ENCODE peak calls at places on chromosomes 12 and 14, in six cellular contexts. One of them, this sample, is unnamed.
A peak's percentile ranks its signal among the peaks of the same experiment; 100 is the strongest.

GRCh38 chr12:12533238-12533829 is 29.3 kb downstream of the DUSP16 start:
- DNase-seq in foreskin fibroblast: no peak
- DNase-seq in lower leg skin: peak; percentile 21
- DNase-seq in astrocyte of the spinal cord: peak; percentile 9
- DNase-seq in GM20000: no peak
- DNase-seq in Calu3: peak; percentile 46
- DNase-seq in this sample: no peak

GRCh38 chr12:3534511-3534910 is 43.5 kb downstream of the PRMT8 start:
- DNase-seq in foreskin fibroblast: no peak
- DNase-seq in lower leg skin: no peak
- DNase-seq in astrocyte of the spinal cord: no peak
- DNase-seq in GM20000: no peak
- DNase-seq in Calu3: no peak
- DNase-seq in this sample: peak; percentile 53

GRCh38 chr12:111788178-111788654 is 21.5 kb downstream of the ALDH2 start:
- DNase-seq in foreskin fibroblast: peak; percentile 64
- DNase-seq in lower leg skin: no peak
- DNase-seq in astrocyte of the spinal cord: no peak
- DNase-seq in GM20000: peak; percentile 57
- DNase-seq in Calu3: peak; percentile 52
- DNase-seq in this sample: no peak

GRCh38 chr12:54385251-54385914 is 850 bp upstream of the ZNF385A start:
- DNase-seq in foreskin fibroblast: no peak
- DNase-seq in lower leg skin: no peak
- DNase-seq in astrocyte of the spinal cord: no peak
- DNase-seq in GM20000: peak; percentile 69
- DNase-seq in Calu3: no peak
- DNase-seq in this sample: no peak

GRCh38 chr12:113077859-113078256 is 21.3 kb downstream of the DTX1 start:
- DNase-seq in foreskin fibroblast: no peak
- DNase-seq in lower leg skin: no peak
- DNase-seq in astrocyte of the spinal cord: no peak
- DNase-seq in GM20000: no peak
- DNase-seq in Calu3: no peak
- DNase-seq in this sample: no peak

GRCh38 chr12:113170926-113171325 is 14.4 kb downstream of the DDX54 start:
- DNase-seq in foreskin fibroblast: no peak
- DNase-seq in lower leg skin: no peak
- DNase-seq in astrocyte of the spinal cord: no peak
- DNase-seq in GM20000: no peak
- DNase-seq in Calu3: no peak
- DNase-seq in this sample: no peak

GRCh38 chr14:54881761-54882401 is 20.7 kb downstream of the GCH1 start:
- DNase-seq in foreskin fibroblast: peak; percentile 61
- DNase-seq in lower leg skin: no peak
- DNase-seq in astrocyte of the spinal cord: peak; percentile 35
- DNase-seq in GM20000: peak; percentile 32
- DNase-seq in Calu3: no peak
- DNase-seq in this sample: no peak

GRCh38 chr12:104669057-104669770 is 212.5 kb downstream of the CHST11 start:
- DNase-seq in foreskin fibroblast: peak; percentile 56
- DNase-seq in lower leg skin: no peak
- DNase-seq in astrocyte of the spinal cord: peak; percentile 37
- DNase-seq in GM20000: no peak
- DNase-seq in Calu3: no peak
- DNase-seq in this sample: no peak

GRCh38 chr14:59262717-59263469 is 74.4 kb downstream of the DAAM1 start:
- DNase-seq in foreskin fibroblast: no peak
- DNase-seq in lower leg skin: no peak
- DNase-seq in astrocyte of the spinal cord: no peak
- DNase-seq in GM20000: no peak
- DNase-seq in Calu3: no peak
- DNase-seq in this sample: no peak

GRCh38 chr12:55499810-55500252 is 7.7 kb downstream of the OR6C68 start:
- DNase-seq in foreskin fibroblast: no peak
- DNase-seq in lower leg skin: no peak
- DNase-seq in astrocyte of the spinal cord: no peak
- DNase-seq in GM20000: no peak
- DNase-seq in Calu3: no peak
- DNase-seq in this sample: no peak

GRCh38 chr12:7483343-7483742 is 20.2 kb downstream of the CD163 start:
- DNase-seq in foreskin fibroblast: no peak
- DNase-seq in lower leg skin: no peak
- DNase-seq in astrocyte of the spinal cord: no peak
- DNase-seq in GM20000: no peak
- DNase-seq in Calu3: no peak
- DNase-seq in this sample: no peak

DNA sequence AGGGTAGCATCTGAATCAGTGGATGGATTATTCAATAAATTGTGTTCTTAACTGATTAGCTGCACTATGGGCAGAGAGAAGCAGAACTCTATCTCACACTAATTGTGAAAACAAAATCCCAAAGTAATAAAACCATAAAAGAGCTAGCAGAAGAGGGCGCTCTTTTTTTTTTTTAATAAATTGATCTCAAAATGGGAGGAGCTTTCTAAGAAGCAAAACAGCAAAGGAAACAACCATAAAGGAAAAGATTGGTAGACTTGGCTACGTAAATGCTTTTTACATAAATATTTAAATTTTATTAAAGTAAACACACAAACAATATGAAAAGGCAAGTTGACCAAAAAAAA is 1.5 kb upstream of the TM7SF3 start:
- DNase-seq in foreskin fibroblast: peak; percentile 56
- DNase-seq in lower leg skin: no peak
- DNase-seq in astrocyte of the spinal cord: peak; percentile 66
- DNase-seq in GM20000: peak; percentile 47
- DNase-seq in Calu3: no peak
- DNase-seq in this sample: no peak
- TF ChIP-seq CTCF in foreskin fibroblast: peak; percentile 16
- TF ChIP-seq CTCF in lower leg skin: no peak
- TF ChIP-seq CTCF in astrocyte of the spinal cord: peak; percentile 23
- TF ChIP-seq CTCF in GM20000: peak; percentile 17
- TF ChIP-seq CTCF in Calu3: peak; percentile 39
- TF ChIP-seq CTCF in this sample: peak; percentile 60

DNA sequence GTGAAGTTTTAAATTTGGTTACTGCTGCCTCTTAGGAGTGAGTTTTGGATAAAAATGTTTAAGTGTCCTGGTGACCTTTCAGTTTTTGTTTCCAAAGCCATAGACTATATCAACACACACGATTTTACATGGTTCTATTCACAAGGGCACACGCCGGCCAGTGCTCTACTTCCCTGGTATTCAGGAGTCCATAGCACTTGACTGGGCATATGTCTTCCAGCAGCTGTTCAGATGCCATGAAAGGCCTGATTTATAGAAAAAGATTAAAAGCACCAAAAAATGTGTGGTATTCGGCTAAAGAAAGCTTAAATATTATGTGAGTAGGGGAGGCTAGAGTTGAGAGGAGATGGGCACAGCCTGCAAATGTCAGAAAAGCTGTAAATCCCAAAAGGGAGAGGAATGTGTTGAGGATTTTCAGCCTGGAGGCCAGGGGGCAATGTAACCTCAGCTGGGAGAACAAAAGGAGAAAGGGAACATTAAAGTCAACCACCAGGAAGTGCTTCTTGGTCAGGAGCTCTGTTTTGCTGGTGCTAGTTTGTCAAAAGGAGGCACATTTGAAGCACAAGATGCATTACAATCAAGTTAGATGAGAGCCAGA is 478.4 kb downstream of the RAD51B start:
- DNase-seq in foreskin fibroblast: peak; percentile 52
- DNase-seq in lower leg skin: no peak
- DNase-seq in astrocyte of the spinal cord: peak; percentile 54
- DNase-seq in GM20000: no peak
- DNase-seq in Calu3: peak; percentile 17
- DNase-seq in this sample: no peak
- TF ChIP-seq CTCF in foreskin fibroblast: peak; percentile 32
- TF ChIP-seq CTCF in lower leg skin: no peak
- TF ChIP-seq CTCF in astrocyte of the spinal cord: peak; percentile 39
- TF ChIP-seq CTCF in GM20000: no peak
- TF ChIP-seq CTCF in Calu3: no peak
- TF ChIP-seq CTCF in this sample: peak; percentile 49

GRCh38 chr14:105484997-105485393 is 1.7 kb upstream of the CRIP1 start:
- DNase-seq in foreskin fibroblast: no peak
- DNase-seq in lower leg skin: no peak
- DNase-seq in astrocyte of the spinal cord: no peak
- DNase-seq in GM20000: no peak
- DNase-seq in Calu3: no peak
- DNase-seq in this sample: no peak

GRCh38 chr14:105484069-105484996 is 2.4 kb upstream of the CRIP1 start:
- DNase-seq in foreskin fibroblast: no peak
- DNase-seq in lower leg skin: peak; percentile 32
- DNase-seq in astrocyte of the spinal cord: no peak
- DNase-seq in GM20000: no peak
- DNase-seq in Calu3: no peak
- DNase-seq in this sample: no peak

GRCh38 chr14:105486333-105486973 is at the start of gene CRIP1:
- DNase-seq in foreskin fibroblast: no peak
- DNase-seq in lower leg skin: peak; percentile 28
- DNase-seq in astrocyte of the spinal cord: no peak
- DNase-seq in GM20000: peak; percentile 63
- DNase-seq in Calu3: no peak
- DNase-seq in this sample: no peak

GRCh38 chr14:105486974-105487448 is 325 bp downstream of the CRIP1 start:
- DNase-seq in foreskin fibroblast: no peak
- DNase-seq in lower leg skin: no peak
- DNase-seq in astrocyte of the spinal cord: no peak
- DNase-seq in GM20000: no peak
- DNase-seq in Calu3: no peak
- DNase-seq in this sample: no peak

DNA sequence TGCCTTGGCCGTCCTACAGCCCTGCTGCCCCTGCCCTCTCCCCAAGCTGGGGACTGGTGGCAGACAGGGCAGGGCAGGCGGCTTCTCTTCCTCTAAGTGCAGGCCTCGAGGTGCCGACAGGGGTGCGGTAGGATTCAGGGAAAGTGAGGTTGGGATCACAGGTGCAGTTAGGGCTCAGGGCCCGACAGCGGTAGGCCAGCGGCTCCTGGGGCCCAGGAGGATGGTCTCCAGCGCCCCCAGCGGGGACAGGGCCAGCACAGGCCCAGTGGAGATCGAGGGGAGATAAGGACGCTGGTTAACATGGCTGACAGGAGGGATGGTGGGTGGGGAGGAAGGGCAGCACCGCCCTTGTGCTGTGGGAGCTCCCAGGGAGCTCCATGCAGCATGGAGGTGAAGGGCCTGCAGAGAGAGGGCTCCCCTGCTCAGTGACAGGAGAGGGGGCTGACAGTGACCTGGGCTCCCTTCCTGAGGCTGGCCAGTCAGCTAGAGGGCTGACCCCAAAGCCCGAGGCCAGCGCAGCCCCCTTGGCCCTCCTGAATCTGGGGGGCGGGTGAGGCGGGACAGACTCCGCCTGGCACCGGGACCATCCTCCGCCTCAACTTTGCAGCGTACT is 860 bp upstream of the CRIP1 start:
- DNase-seq in foreskin fibroblast: no peak
- DNase-seq in lower leg skin: peak; percentile 23
- DNase-seq in astrocyte of the spinal cord: no peak
- DNase-seq in GM20000: peak; percentile 63
- DNase-seq in Calu3: peak; percentile 84
- DNase-seq in this sample: no peak
- TF ChIP-seq CTCF in foreskin fibroblast: no peak
- TF ChIP-seq CTCF in lower leg skin: no peak
- TF ChIP-seq CTCF in astrocyte of the spinal cord: peak; percentile 50
- TF ChIP-seq CTCF in GM20000: peak; percentile 39
- TF ChIP-seq CTCF in Calu3: peak; percentile 35
- TF ChIP-seq CTCF in this sample: peak; percentile 43

GRCh38 chr12:50508420-50508819 is 3.6 kb downstream of the DIP2B start:
- DNase-seq in foreskin fibroblast: no peak
- DNase-seq in lower leg skin: no peak
- DNase-seq in astrocyte of the spinal cord: no peak
- DNase-seq in GM20000: no peak
- DNase-seq in Calu3: no peak
- DNase-seq in this sample: no peak
- TF ChIP-seq CTCF in foreskin fibroblast: no peak
- TF ChIP-seq CTCF in lower leg skin: no peak
- TF ChIP-seq CTCF in astrocyte of the spinal cord: no peak
- TF ChIP-seq CTCF in GM20000: no peak
- TF ChIP-seq CTCF in Calu3: no peak
- TF ChIP-seq CTCF in this sample: no peak

DNA sequence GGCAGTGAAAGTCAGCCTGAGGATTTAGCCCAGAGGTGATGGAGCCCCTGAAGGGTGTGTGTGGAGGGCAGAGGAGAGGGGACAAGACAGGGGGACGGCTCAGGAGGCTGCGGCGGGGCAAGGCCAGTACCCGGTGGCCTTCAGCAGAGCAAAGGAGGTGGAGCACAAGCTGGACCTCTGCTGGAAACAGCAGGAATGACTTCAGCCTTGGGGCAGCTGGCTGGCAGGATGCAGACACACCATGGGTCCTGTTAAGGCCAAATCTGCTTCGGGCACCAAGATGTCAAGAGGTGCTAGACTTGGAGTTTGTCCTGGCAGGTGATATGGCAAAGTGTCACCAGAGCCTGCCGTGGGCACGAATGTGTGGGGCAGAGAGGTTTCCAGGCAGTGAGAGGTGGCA is 92.1 kb downstream of the LGMN start:
- DNase-seq in foreskin fibroblast: peak; percentile 33
- DNase-seq in lower leg skin: no peak
- DNase-seq in astrocyte of the spinal cord: no peak
- DNase-seq in GM20000: no peak
- DNase-seq in Calu3: no peak
- DNase-seq in this sample: no peak
- TF ChIP-seq CTCF in foreskin fibroblast: peak; percentile 7
- TF ChIP-seq CTCF in lower leg skin: no peak
- TF ChIP-seq CTCF in astrocyte of the spinal cord: peak; percentile 14
- TF ChIP-seq CTCF in GM20000: no peak
- TF ChIP-seq CTCF in Calu3: no peak
- TF ChIP-seq CTCF in this sample: no peak

GRCh38 chr12:10366875-10367274 is 23.0 kb downstream of the KLRK1 start:
- DNase-seq in foreskin fibroblast: peak; percentile 67
- DNase-seq in lower leg skin: no peak
- DNase-seq in astrocyte of the spinal cord: peak; percentile 61
- DNase-seq in GM20000: no peak
- DNase-seq in Calu3: no peak
- DNase-seq in this sample: no peak
- TF ChIP-seq CTCF in foreskin fibroblast: no peak
- TF ChIP-seq CTCF in lower leg skin: no peak
- TF ChIP-seq CTCF in astrocyte of the spinal cord: peak; percentile 36
- TF ChIP-seq CTCF in GM20000: no peak
- TF ChIP-seq CTCF in Calu3: no peak
- TF ChIP-seq CTCF in this sample: peak; percentile 69

DNA sequence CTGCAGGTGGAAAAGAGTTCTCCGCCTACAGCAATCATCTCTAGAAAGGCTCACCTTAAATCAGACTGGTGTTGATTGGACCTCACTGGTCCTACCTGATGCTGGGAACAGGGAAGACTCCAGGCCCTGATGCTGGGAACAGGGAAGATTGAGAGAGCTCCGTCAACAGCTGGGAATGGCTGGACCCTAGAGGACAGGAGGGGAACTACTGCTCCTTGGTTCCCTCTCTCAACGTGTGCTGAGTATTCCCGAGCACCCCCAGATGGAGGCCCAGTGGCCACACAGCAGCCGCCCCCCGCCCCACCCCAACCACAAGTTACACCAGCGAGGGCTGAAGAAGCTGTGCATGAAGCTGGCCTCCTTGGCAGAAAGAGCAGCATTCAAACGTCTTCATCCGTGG is 240.3 kb downstream of the SLC15A4 start:
- DNase-seq in foreskin fibroblast: no peak
- DNase-seq in lower leg skin: no peak
- DNase-seq in astrocyte of the spinal cord: no peak
- DNase-seq in GM20000: no peak
- DNase-seq in Calu3: no peak
- DNase-seq in this sample: no peak
- TF ChIP-seq CTCF in foreskin fibroblast: no peak
- TF ChIP-seq CTCF in lower leg skin: no peak
- TF ChIP-seq CTCF in astrocyte of the spinal cord: no peak
- TF ChIP-seq CTCF in GM20000: no peak
- TF ChIP-seq CTCF in Calu3: no peak
- TF ChIP-seq CTCF in this sample: no peak

This sample was measured in osteocyte.